ENCODE peak calls at places on chromosomes 2 and 18, in seven cellular contexts. C, J, O, A, F, Y and W are unnamed samples.

GRCh38 chr2:168118733-168119518 is 128.5 kb downstream of the STK39 start:
- DNase-seq in Y (peak), C (peak), J (peak), O (peak), A (no peak), F (no peak), W (no peak)

GRCh38 chr2:241844831-241845578 is 13.7 kb downstream of the PDCD1 start:
- DNase-seq in C (no peak), J (no peak), A (no peak), F (no peak), O (no peak), Y (no peak), W (no peak)

GRCh38 chr2:209663149-209663548 is 108.5 kb upstream of the UNC80 start:
- DNase-seq in F (no peak), Y (no peak), C (no peak), O (peak), A (no peak), J (no peak), W (peak)

GRCh38 chr2:153819501-153819900 is 52.2 kb upstream of the GALNT13 start:
- DNase-seq in Y (no peak), F (no peak), C (no peak), A (no peak), O (no peak), J (no peak), W (no peak)

GRCh38 chr18:5894215-5894612 is 1.1 kb downstream of the TMEM200C start:
- DNase-seq in J (no peak), Y (no peak), O (no peak), C (no peak), A (no peak), F (no peak), W (no peak)

GRCh38 chr18:57542801-57543427 is 43.6 kb downstream of the FECH start:
- DNase-seq in A (no peak), Y (no peak), F (no peak), O (no peak), J (peak), C (no peak), W (peak)

GRCh38 chr18:63578357-63578958 is 8.7 kb upstream of the SERPINB13 start:
- DNase-seq in J (no peak), Y (peak), O (no peak), A (no peak), C (peak), F (no peak), W (no peak)

GRCh38 chr2:240967681-240968621 is 30.5 kb upstream of the SNED1 start:
- DNase-seq in C (no peak), A (peak), Y (no peak), O (no peak), F (no peak), J (no peak), W (no peak)

GRCh38 chr2:20164061-20164733 is 60.7 kb downstream of the SDC1 start:
- DNase-seq in O (no peak), J (no peak), A (no peak), Y (no peak), F (no peak), C (no peak), W (peak)

GRCh38 chr2:223696719-223697118 is 94.6 kb upstream of the SCG2 start:
- DNase-seq in C (peak), F (no peak), O (peak), Y (peak), J (no peak), A (no peak), W (no peak)

GRCh38 chr2:20378891-20379519 is 28.4 kb upstream of the PUM2 start:
- DNase-seq in J (peak), Y (peak), A (peak), O (peak), C (peak), F (no peak), W (peak)

GRCh38 chr2:186554850-186555785 is 34.7 kb upstream of the ITGAV start:
- DNase-seq in O (no peak), J (no peak), A (no peak), F (no peak), Y (no peak), C (no peak), W (no peak)

GRCh38 chr18:53534695-53535094 is 689.8 kb downstream of the MBD2 start:
- DNase-seq in J (no peak), F (no peak), A (peak), Y (no peak), C (no peak), O (no peak), W (no peak)

GRCh38 chr2:148259674-148260073 is 238.8 kb downstream of the MBD5 start:
- DNase-seq in O (peak), C (no peak), F (no peak), J (no peak), A (no peak), Y (no peak), W (no peak)

GRCh38 chr2:55511508-55512124 is 7.9 kb upstream of the CFAP36 start:
- DNase-seq in C (peak), J (no peak), O (no peak), A (no peak), Y (peak), F (no peak), W (peak)

GRCh38 chr2:187819624-187820023 is 265.4 kb upstream of the TFPI start:
- DNase-seq in Y (no peak), A (no peak), F (no peak), O (no peak), C (no peak), J (no peak), W (no peak)

GRCh38 chr2:230901006-230901405 is 24.0 kb downstream of the GPR55 start:
- DNase-seq in O (no peak), C (no peak), J (no peak), F (no peak), Y (no peak), A (no peak), W (no peak)

GRCh38 chr2:77387324-77387723 is 134.9 kb downstream of the LRRTM4 start:
- DNase-seq in C (no peak), F (no peak), J (no peak), O (no peak), Y (no peak), A (no peak), W (no peak)

GRCh38 chr2:175575346-175576258 is 394.1 kb upstream of the ATP5MC3 start:
- DNase-seq in O (no peak), Y (no peak), J (no peak), C (no peak), A (no peak), F (no peak), W (no peak)

GRCh38 chr2:111984213-111984604 is 70.9 kb upstream of the TMEM87B start:
- DNase-seq in C (no peak), Y (no peak), F (no peak), A (no peak), J (no peak), O (no peak), W (no peak)

GRCh38 chr2:190129421-190130199 is 67.1 kb upstream of the MSTN start:
- DNase-seq in J (no peak), C (no peak), F (no peak), A (no peak), O (no peak), Y (no peak), W (no peak)

GRCh38 chr18:10936211-10937053 is 212.9 kb downstream of the PIEZO2 start:
- DNase-seq in O (no peak), F (no peak), C (no peak), J (no peak), Y (no peak), A (no peak), W (no peak)

GRCh38 chr18:39198376-39198775 is 1632.8 kb upstream of the CELF4 start:
- DNase-seq in F (no peak), J (no peak), Y (no peak), O (peak), C (no peak), A (no peak), W (peak)

GRCh38 chr2:226426292-226426736 is 373.3 kb downstream of the IRS1 start:
- DNase-seq in J (peak), Y (no peak), O (no peak), A (no peak), F (no peak), C (peak), W (no peak)

GRCh38 chr18:24862225-24862893 is 401.9 kb downstream of the HRH4 start:
- DNase-seq in J (no peak), Y (no peak), A (no peak), F (no peak), C (no peak), O (no peak), W (no peak)

GRCh38 chr18:55511277-55511676 is 76.7 kb downstream of the TCF4 start:
- DNase-seq in O (no peak), Y (no peak), J (no peak), F (no peak), C (no peak), A (no peak), W (no peak)
- H3K4me3 ChIP-seq in O (no peak), Y (no peak), J (no peak), F (no peak), C (no peak), A (peak), W (peak)

GRCh38 chr2:170815746-170816498 is 765 bp upstream of the GAD1 start:
- DNase-seq in A (peak), O (no peak), Y (peak), C (peak), F (no peak), J (no peak), W (peak)

GRCh38 chr2:170815311-170815710 is 1.4 kb upstream of the GAD1 start:
- DNase-seq in C (no peak), F (no peak), O (no peak), Y (no peak), J (no peak), A (no peak), W (no peak)

GRCh38 chr2:170814551-170815245 is 2.0 kb upstream of the GAD1 start:
- DNase-seq in F (no peak), Y (no peak), A (no peak), J (no peak), C (no peak), O (no peak), W (no peak)

GRCh38 chr2:170812716-170813585 is 3.7 kb upstream of the GAD1 start:
- DNase-seq in C (peak), A (no peak), Y (peak), O (peak), F (no peak), J (peak), W (peak)

GRCh38 chr2:170813611-170814550 is 2.8 kb upstream of the GAD1 start:
- DNase-seq in Y (no peak), F (no peak), J (no peak), O (no peak), C (peak), A (no peak), W (peak)
- H3K4me3 ChIP-seq in Y (no peak), F (no peak), J (no peak), O (no peak), C (no peak), A (no peak), W (no peak)

GRCh38 chr2:192473331-192473730 is 278.6 kb upstream of the TMEFF2 start:
- DNase-seq in J (no peak), Y (no peak), O (no peak), A (no peak), F (no peak), C (no peak), W (no peak)
- H3K4me3 ChIP-seq in J (no peak), Y (no peak), O (no peak), A (no peak), F (no peak), C (no peak), W (no peak)

GRCh38 chr2:37318401-37318800 is 6.2 kb downstream of the PRKD3 start:
- DNase-seq in J (peak), C (no peak), A (no peak), Y (no peak), F (no peak), O (no peak), W (no peak)
- H3K4me3 ChIP-seq in J (peak), C (no peak), A (no peak), Y (no peak), F (no peak), O (no peak), W (no peak)

GRCh38 chr18:35076126-35076525 is 34.9 kb downstream of the MAPRE2 start:
- DNase-seq in O (no peak), Y (no peak), C (no peak), F (no peak), A (no peak), J (no peak), W (no peak)

GRCh38 chr18:35073186-35074105 is 32.2 kb downstream of the MAPRE2 start:
- DNase-seq in A (no peak), F (no peak), Y (no peak), J (no peak), O (no peak), C (peak), W (no peak)

GRCh38 chr18:35076556-35076955 is 35.3 kb downstream of the MAPRE2 start:
- DNase-seq in O (peak), J (peak), F (no peak), Y (no peak), C (peak), A (no peak), W (no peak)

GRCh38 chr18:35074581-35074980 is 33.4 kb downstream of the MAPRE2 start:
- DNase-seq in J (no peak), A (no peak), C (no peak), Y (no peak), F (no peak), O (no peak), W (no peak)

DNA sequence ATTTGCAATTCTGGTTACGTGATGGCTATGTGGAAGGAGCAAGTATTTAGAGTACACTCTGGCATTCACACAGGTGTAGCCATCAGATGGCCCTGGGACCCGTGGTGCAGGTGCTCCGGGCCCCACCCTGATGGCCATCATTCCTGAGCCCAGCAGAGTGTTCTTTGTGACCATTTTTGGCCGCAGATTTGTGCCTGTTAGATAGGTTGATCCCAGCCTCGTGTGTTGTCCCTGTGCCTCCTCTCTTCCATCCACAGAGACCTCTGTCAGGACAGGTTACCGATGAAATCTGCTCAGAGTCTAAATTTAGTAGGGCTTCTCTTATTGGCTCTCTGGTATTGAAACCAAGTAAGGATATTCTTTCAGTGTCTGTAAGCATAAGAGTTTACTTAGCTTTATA is 33.9 kb downstream of the MAPRE2 start:
- DNase-seq in O (no peak), C (no peak), Y (no peak), A (no peak), J (no peak), F (no peak), W (no peak)
- H3K4me3 ChIP-seq in O (no peak), C (no peak), Y (no peak), A (peak), J (no peak), F (no peak), W (no peak)

DNA sequence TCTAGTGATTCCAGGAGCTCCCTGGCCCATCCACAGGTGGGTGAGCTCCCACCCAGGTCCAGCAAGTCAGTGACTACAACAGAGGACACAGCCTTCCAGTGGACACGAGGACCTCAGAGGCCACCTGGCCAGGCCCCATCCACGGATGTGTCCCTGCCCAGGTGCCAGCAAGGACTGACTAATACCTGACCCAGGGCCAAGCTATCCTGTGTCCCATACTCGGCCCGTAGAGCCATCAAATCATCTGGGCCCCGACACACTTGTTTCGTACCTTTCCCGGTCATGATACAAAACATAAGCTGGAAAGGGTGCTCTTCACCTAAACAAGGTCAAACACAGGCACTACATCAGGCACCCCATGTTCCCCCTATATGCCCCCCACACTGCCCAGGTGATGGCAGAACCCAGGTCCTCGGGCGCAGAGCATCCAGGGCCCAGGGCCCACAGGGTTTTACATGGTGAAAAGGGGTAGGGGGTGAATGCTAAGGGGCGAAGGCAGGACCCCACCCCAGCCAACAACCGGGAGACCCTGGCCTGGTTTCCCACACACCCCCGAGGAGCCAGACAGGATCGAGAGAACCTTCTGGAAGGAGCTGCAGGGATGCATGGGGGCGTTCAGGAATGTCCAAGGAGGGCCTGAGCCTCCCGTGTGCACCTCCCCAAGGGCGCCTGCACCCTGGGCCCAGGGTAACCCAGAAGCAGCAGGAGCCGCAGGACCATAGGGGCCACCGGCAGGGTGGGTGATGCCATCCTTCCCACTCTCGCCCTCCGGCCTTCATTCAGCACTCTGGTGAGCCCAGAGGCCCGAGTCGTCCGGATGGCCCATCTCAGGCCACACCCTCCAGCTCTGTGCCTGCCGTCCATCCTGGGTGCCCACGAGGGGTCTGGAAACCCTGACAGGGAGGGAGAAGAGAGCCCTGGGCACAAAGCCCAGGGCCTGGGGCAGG is 94.3 kb downstream of the HDAC4 start:
- DNase-seq in A (no peak), J (no peak), C (no peak), Y (no peak), F (no peak), O (no peak), W (no peak)
- H3K4me3 ChIP-seq in A (no peak), J (no peak), C (no peak), Y (no peak), F (no peak), O (no peak), W (no peak)

GRCh38 chr2:182824759-182825143 is 41.7 kb downstream of the FRZB start:
- DNase-seq in Y (no peak), A (no peak), O (no peak), F (no peak), C (no peak), J (no peak), W (no peak)
- H3K4me3 ChIP-seq in Y (no peak), A (no peak), O (no peak), F (no peak), C (no peak), J (no peak), W (no peak)

GRCh38 chr2:64251497-64252277 is 107.5 kb upstream of the PELI1 start:
- DNase-seq in Y (no peak), J (no peak), O (no peak), A (no peak), F (no peak), C (no peak), W (no peak)
- H3K4me3 ChIP-seq in Y (no peak), J (no peak), O (no peak), A (no peak), F (no peak), C (no peak), W (no peak)